ENCODE peak calls at places on chromosomes 6 and 20, in six cellular contexts. N is RWPE2; I is colonic mucosa; F is CD4-positive, CD25-positive, alpha-beta regulatory T cell; D is NB4; L is AG10803. H is an unnamed sample.
A peak's percentile ranks its signal among the peaks of the same experiment; 100 is the strongest.

GRCh38 chr6:131381052-131381451 is 192.0 kb upstream of the ARG1 start:
- DNase-seq in N (no peak), I (peak; percentile 35), F (no peak), D (no peak), L (peak; percentile 43), H (no peak)

GRCh38 chr20:36465109-36466080 is 75.9 kb upstream of the MYL9 start:
- DNase-seq in N (peak; percentile 88), I (peak; percentile 77), F (peak; percentile 66), D (peak; percentile 81), L (peak; percentile 85), H (peak; percentile 31)

GRCh38 chr6:143744593-143745151 is 66.9 kb downstream of the PHACTR2 start:
- DNase-seq in N (no peak), I (peak; percentile 62), F (no peak), D (no peak), L (no peak), H (no peak)

GRCh38 chr20:6053776-6054688 is at the start of gene LRRN4:
- DNase-seq in N (peak; percentile 86), I (no peak), F (no peak), D (no peak), L (peak; percentile 27), H (no peak)

GRCh38 chr20:14220986-14221385 is 116.4 kb downstream of the FLRT3 start:
- DNase-seq in N (no peak), I (no peak), F (no peak), D (no peak), L (no peak), H (no peak)

GRCh38 chr6:24054388-24054787 is 71.6 kb upstream of the NRSN1 start:
- DNase-seq in N (no peak), I (no peak), F (no peak), D (no peak), L (no peak), H (no peak)

GRCh38 chr20:48723308-48724264 is 104.2 kb downstream of the PREX1 start:
- DNase-seq in N (peak; percentile 80), I (no peak), F (no peak), D (peak; percentile 70), L (peak; percentile 80), H (no peak)

GRCh38 chr6:151807513-151808330 is at the start of gene ESR1:
- DNase-seq in N (no peak), I (no peak), F (peak; percentile 4), D (no peak), L (no peak), H (no peak)

GRCh38 chr6:84871925-84872324 is 107.5 kb upstream of the TBX18 start:
- DNase-seq in N (no peak), I (no peak), F (no peak), D (no peak), L (no peak), H (no peak)

GRCh38 chr6:162443101-162443500 is 284.5 kb downstream of the PRKN start:
- DNase-seq in N (no peak), I (no peak), F (no peak), D (no peak), L (no peak), H (no peak)

GRCh38 chr6:168004945-168005344 is 7.5 kb downstream of the KIF25 start:
- DNase-seq in N (no peak), I (no peak), F (no peak), D (no peak), L (no peak), H (no peak)

GRCh38 chr6:161228911-161229591 is 44.8 kb downstream of the AGPAT4 start:
- DNase-seq in N (no peak), I (no peak), F (peak; percentile 16), D (peak; percentile 40), L (peak; percentile 90), H (peak; percentile 30)

GRCh38 chr6:49001856-49002255 is 461.2 kb downstream of the MMUT start:
- DNase-seq in N (no peak), I (no peak), F (no peak), D (no peak), L (peak; percentile 9), H (no peak)

GRCh38 chr6:133697666-133698065 is 191.2 kb upstream of the TCF21 start:
- DNase-seq in N (no peak), I (no peak), F (no peak), D (no peak), L (peak; percentile 77), H (no peak)

GRCh38 chr20:63698739-63699465 is 2.5 kb downstream of the TNFRSF6B start:
- DNase-seq in N (peak; percentile 100), I (no peak), F (no peak), D (peak; percentile 87), L (peak; percentile 86), H (peak; percentile 77)

GRCh38 chr6:135062735-135063134 is 8.1 kb upstream of the HBS1L start:
- DNase-seq in N (no peak), I (peak; percentile 34), F (no peak), D (no peak), L (no peak), H (no peak)

GRCh38 chr20:21511850-21512633 is 1.8 kb downstream of the NKX2-2 start:
- DNase-seq in N (no peak), I (no peak), F (no peak), D (no peak), L (no peak), H (no peak)

GRCh38 chr6:39430968-39431523 is 108.5 kb upstream of the KCNK16 start:
- DNase-seq in N (no peak), I (peak; percentile 33), F (no peak), D (peak; percentile 23), L (peak; percentile 73), H (no peak)

GRCh38 chr6:15327271-15327670 is 81.4 kb downstream of the JARID2 start:
- DNase-seq in N (no peak), I (peak; percentile 54), F (peak; percentile 74), D (no peak), L (no peak), H (peak; percentile 79)

GRCh38 chr6:364609-365540 is 26.7 kb upstream of the IRF4 start:
- DNase-seq in N (no peak), I (no peak), F (no peak), D (no peak), L (no peak), H (peak; percentile 77)

GRCh38 chr20:59745716-59746115 is 141.4 kb downstream of the PHACTR3 start:
- DNase-seq in N (no peak), I (no peak), F (no peak), D (no peak), L (no peak), H (no peak)

GRCh38 chr6:52904562-52905279 is 4.8 kb downstream of the GSTA3 start:
- DNase-seq in N (no peak), I (no peak), F (peak; percentile 8), D (peak; percentile 15), L (no peak), H (no peak)

GRCh38 chr6:122669418-122669817 is 59.2 kb downstream of the PKIB start:
- DNase-seq in N (no peak), I (no peak), F (no peak), D (no peak), L (no peak), H (no peak)

GRCh38 chr6:159979136-159979874 is 10.4 kb downstream of the IGF2R start:
- DNase-seq in N (no peak), I (peak; percentile 59), F (peak; percentile 92), D (peak; percentile 98), L (peak; percentile 48), H (peak; percentile 86)

GRCh38 chr6:22596011-22596410 is 26.6 kb downstream of the HDGFL1 start:
- DNase-seq in N (no peak), I (no peak), F (no peak), D (no peak), L (no peak), H (no peak)

GRCh38 chr6:138782243-138782642 is 8.7 kb downstream of the CCDC28A start:
- DNase-seq in N (no peak), I (no peak), F (no peak), D (no peak), L (no peak), H (no peak)

GRCh38 chr20:58524814-58525213 is 9.6 kb upstream of the APCDD1L start:
- DNase-seq in N (peak; percentile 85), I (no peak), F (no peak), D (no peak), L (peak; percentile 86), H (no peak)

GRCh38 chr6:64817525-64817924 is 889.5 kb downstream of the EYS start:
- DNase-seq in N (no peak), I (no peak), F (no peak), D (no peak), L (no peak), H (no peak)

GRCh38 chr20:56893206-56893605 is 264.1 kb downstream of the TFAP2C start:
- DNase-seq in N (no peak), I (no peak), F (peak; percentile 57), D (peak; percentile 43), L (no peak), H (peak; percentile 20)

GRCh38 chr6:34065470-34066283 is 80.2 kb downstream of the GRM4 start:
- DNase-seq in N (no peak), I (no peak), F (no peak), D (no peak), L (no peak), H (no peak)

GRCh38 chr20:43955244-43956191 is 40.9 kb downstream of the TOX2 start:
- DNase-seq in N (peak; percentile 95), I (no peak), F (peak; percentile 69), D (peak; percentile 86), L (peak; percentile 97), H (peak; percentile 87)

GRCh38 chr20:62427172-62428007 is at the start of gene RBBP8NL:
- DNase-seq in N (peak; percentile 92), I (peak; percentile 96), F (no peak), D (no peak), L (no peak), H (no peak)
- H3K4me3 ChIP-seq in N (no peak within 1 kb of the TSS), I (no peak within 1 kb of the TSS), F (no peak within 1 kb of the TSS), D (no peak within 1 kb of the TSS), L (no peak within 1 kb of the TSS), H (no peak within 1 kb of the TSS)

GRCh38 chr20:25686081-25687077 is 10.3 kb downstream of the ZNF337 start:
- DNase-seq in N (no peak), I (no peak), F (no peak), D (no peak), L (no peak), H (no peak)
- H3K4me3 ChIP-seq in N (no peak overlapping the region), I (no peak overlapping the region), F (no peak overlapping the region), D (no peak overlapping the region), L (no peak overlapping the region), H (no peak overlapping the region)

GRCh38 chr6:2509746-2510145 is 241.0 kb downstream of the MYLK4 start:
- DNase-seq in N (no peak), I (no peak), F (no peak), D (no peak), L (no peak), H (no peak)
- H3K4me3 ChIP-seq in N (no peak overlapping the region), I (no peak overlapping the region), F (no peak overlapping the region), D (no peak overlapping the region), L (no peak overlapping the region), H (no peak overlapping the region)

DNA sequence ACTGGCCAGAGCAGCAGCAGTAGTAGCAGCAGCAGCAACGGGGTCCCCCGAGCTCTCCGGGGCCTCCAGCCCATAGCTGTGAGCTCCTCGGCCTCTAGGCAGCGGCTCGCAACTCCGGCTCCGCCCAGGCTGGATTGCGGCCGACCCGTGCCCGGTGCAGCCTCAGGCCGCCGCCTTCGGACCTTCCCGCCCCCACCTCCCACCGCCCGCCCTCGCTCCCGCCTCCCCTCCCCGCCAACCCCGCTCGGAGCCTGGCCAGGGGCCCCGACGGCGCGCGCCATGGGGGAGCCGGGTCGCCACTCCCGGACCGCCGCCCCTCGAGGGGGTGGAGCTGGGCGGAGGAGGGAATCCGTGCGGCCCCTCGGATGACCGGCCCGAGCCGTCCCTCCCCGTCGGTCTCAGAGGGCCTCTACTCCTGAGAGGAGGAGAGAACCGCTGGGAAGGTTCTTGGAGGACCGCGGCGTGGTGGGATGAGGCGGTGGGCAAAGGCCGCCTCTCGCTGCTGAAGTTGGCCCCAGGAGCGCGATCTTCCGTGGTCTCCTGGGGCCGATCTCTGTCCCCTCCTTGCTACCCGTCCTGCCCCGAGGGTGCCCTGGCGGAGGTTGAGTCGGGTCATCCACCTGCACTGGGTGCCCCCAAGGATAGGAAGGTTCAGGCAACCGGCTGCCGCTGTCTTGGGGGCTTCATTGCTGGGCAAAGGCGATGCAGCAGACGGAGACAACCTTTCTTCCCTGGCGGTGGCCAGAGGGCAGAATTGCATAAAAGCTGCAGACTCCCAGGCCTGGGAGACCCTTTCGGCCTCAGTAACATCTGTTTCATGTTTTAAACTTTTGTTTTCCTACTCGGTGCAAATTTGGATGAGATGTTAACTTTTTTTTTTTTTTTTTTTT is at the start of gene ADAM33:
- DNase-seq in N (no peak), I (peak; percentile 36), F (no peak), D (no peak), L (peak; percentile 62), H (no peak)
- H3K4me3 ChIP-seq in N (no peak within 1 kb of the TSS), I (peak within 1 kb of the TSS; percentile 35), F (no peak within 1 kb of the TSS), D (no peak within 1 kb of the TSS), L (peak within 1 kb of the TSS; percentile 97), H (no peak within 1 kb of the TSS)